ENCODE peak calls at places on chromosomes 16 and 17, in four cellular contexts. E, O, J and W are unnamed samples.

GRCh38 chr16:76897816-76898215 is 293.2 kb upstream of the MON1B start:
- DNase-seq in J (no peak), E (no peak), O (no peak), W (no peak)

GRCh38 chr16:89037261-89038152 is 56.1 kb upstream of the ACSF3 start:
- DNase-seq in J (no peak), E (no peak), O (peak), W (no peak)

GRCh38 chr16:67157892-67158635 is 1.6 kb downstream of the TRADD start:
- DNase-seq in J (no peak), E (no peak), O (peak), W (no peak)

GRCh38 chr17:80904036-80904435 is 87.6 kb upstream of the CHMP6 start:
- DNase-seq in J (no peak), O (no peak), E (no peak), W (no peak)

GRCh38 chr17:29078183-29079045 is 35.5 kb downstream of the PIPOX start:
- DNase-seq in O (no peak), E (no peak), J (no peak), W (no peak)

GRCh38 chr16:66705790-66706505 is 9.4 kb upstream of the CMTM4 start:
- DNase-seq in O (no peak), E (peak), J (no peak), W (no peak)

GRCh38 chr16:624522-625401 is 6.0 kb upstream of the WFIKKN1 start:
- DNase-seq in E (no peak), O (no peak), J (no peak), W (no peak)

GRCh38 chr17:69064476-69064875 is 3.7 kb upstream of the ABCA9 start:
- DNase-seq in J (no peak), E (no peak), O (no peak), W (no peak)

GRCh38 chr17:41494524-41494923 is 4.8 kb upstream of the KRT36 start:
- DNase-seq in E (no peak), O (no peak), J (no peak), W (no peak)

GRCh38 chr17:21177401-21177800 is 36.6 kb downstream of the TMEM11 start:
- DNase-seq in O (no peak), E (peak), J (no peak), W (no peak)

GRCh38 chr16:995087-995486 is 13.5 kb downstream of the SOX8 start:
- DNase-seq in E (no peak), J (no peak), O (no peak), W (no peak)

GRCh38 chr17:78318407-78318806 is 41.5 kb downstream of the SOCS3 start:
- DNase-seq in J (no peak), O (no peak), E (no peak), W (no peak)

GRCh38 chr17:61389670-61390478 is 9.8 kb upstream of the TBX2 start:
- DNase-seq in E (no peak), O (peak), J (no peak), W (no peak)

GRCh38 chr17:42163113-42163512 is 8.3 kb upstream of the RAB5C start:
- DNase-seq in E (no peak), J (no peak), O (peak), W (no peak)

GRCh38 chr16:67943619-67944503 is at the start of gene LCAT:
- DNase-seq in O (no peak), J (no peak), E (peak), W (peak)

GRCh38 chr17:80862341-80862969 is 129.2 kb upstream of the CHMP6 start:
- DNase-seq in O (no peak), E (no peak), J (no peak), W (no peak)

GRCh38 chr17:32772453-32773025 is 104.4 kb downstream of the MYO1D start:
- DNase-seq in J (no peak), E (no peak), O (peak), W (no peak)

GRCh38 chr17:378068-378467 is 25.5 kb upstream of the RPH3AL start:
- DNase-seq in J (no peak), O (no peak), E (peak), W (no peak)

GRCh38 chr16:88703486-88704309 is 2.5 kb downstream of the RNF166 start:
- DNase-seq in O (peak), E (no peak), J (no peak), W (no peak)

GRCh38 chr17:2704031-2704889 is 7.3 kb downstream of the CLUH start:
- DNase-seq in E (peak), J (no peak), O (no peak), W (no peak)

GRCh38 chr17:37833237-37833859 is 88.5 kb upstream of the HNF1B start:
- DNase-seq in O (peak), E (no peak), J (no peak), W (peak)

GRCh38 chr17:55110521-55110920 is 142.0 kb downstream of the STXBP4 start:
- DNase-seq in J (no peak), O (no peak), E (no peak), W (no peak)

GRCh38 chr17:74972973-74973328 is 392 bp upstream of the HID1 start:
- DNase-seq in J (no peak), O (no peak), E (no peak), W (no peak)

GRCh38 chr16:67177743-67178699 is 5.7 kb downstream of the MATCAP1 start:
- DNase-seq in J (no peak), O (peak), E (peak), W (no peak)

GRCh38 chr17:49798182-49798581 is 9.7 kb downstream of the KAT7 start:
- DNase-seq in J (no peak), E (no peak), O (no peak), W (no peak)

GRCh38 chr17:82685291-82685690 is 13.2 kb downstream of the RAB40B start:
- DNase-seq in O (no peak), J (no peak), E (no peak), W (no peak)

GRCh38 chr17:72974605-72975232 is 117.8 kb downstream of the SLC39A11 start:
- DNase-seq in J (no peak), E (no peak), O (no peak), W (no peak)

GRCh38 chr17:6596941-6597340 is 40.6 kb upstream of the PITPNM3 start:
- DNase-seq in J (no peak), O (no peak), E (no peak), W (no peak)

GRCh38 chr17:56593073-56593740 is at the start of gene NOG:
- DNase-seq in E (peak), O (no peak), J (no peak), W (no peak)
- TF ChIP-seq CTCF in E (no peak), O (no peak), J (no peak), W (no peak)

GRCh38 chr16:56824335-56824734 is 40.7 kb upstream of the SLC12A3 start:
- DNase-seq in J (no peak), E (no peak), O (no peak), W (no peak)
- TF ChIP-seq CTCF in J (peak), E (no peak), O (no peak), W (no peak)

DNA sequence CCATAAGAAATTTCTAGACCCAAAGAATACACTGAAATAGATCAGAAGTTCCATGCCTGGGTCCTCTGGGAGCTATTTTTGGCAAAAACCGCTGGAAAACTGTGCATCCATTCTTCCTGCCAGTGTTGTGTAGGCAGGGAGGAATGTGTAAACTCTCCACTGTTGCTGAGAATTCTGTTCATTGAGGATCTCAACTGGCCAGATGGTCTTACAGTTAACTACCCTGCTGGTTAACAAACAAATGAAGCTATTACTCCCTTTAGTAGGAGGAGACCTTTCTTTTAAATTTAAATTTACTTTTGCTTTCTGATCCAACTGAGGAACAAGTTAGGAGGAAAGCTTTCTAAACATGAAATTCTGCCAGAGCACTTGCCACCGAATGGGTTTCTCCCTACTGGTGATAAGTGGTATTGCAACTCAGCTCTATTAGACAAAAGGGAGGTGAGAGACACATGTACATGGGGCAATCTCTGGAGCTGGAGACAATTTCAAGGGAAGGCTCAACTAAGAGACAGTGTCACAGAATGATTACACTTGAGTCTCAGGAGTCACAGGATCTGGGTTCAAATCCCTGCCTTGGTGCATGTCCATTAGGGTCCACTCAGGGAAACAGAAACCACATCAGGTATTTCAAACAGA is 37.6 kb downstream of the SOCS1 start:
- DNase-seq in E (no peak), J (no peak), O (no peak), W (no peak)
- TF ChIP-seq CTCF in E (peak), J (peak), O (peak), W (peak)

GRCh38 chr16:85637808-85638186 is 24.7 kb downstream of the GSE1 start:
- DNase-seq in J (no peak), E (no peak), O (no peak), W (no peak)
- TF ChIP-seq CTCF in J (no peak), E (no peak), O (no peak), W (no peak)

DNA sequence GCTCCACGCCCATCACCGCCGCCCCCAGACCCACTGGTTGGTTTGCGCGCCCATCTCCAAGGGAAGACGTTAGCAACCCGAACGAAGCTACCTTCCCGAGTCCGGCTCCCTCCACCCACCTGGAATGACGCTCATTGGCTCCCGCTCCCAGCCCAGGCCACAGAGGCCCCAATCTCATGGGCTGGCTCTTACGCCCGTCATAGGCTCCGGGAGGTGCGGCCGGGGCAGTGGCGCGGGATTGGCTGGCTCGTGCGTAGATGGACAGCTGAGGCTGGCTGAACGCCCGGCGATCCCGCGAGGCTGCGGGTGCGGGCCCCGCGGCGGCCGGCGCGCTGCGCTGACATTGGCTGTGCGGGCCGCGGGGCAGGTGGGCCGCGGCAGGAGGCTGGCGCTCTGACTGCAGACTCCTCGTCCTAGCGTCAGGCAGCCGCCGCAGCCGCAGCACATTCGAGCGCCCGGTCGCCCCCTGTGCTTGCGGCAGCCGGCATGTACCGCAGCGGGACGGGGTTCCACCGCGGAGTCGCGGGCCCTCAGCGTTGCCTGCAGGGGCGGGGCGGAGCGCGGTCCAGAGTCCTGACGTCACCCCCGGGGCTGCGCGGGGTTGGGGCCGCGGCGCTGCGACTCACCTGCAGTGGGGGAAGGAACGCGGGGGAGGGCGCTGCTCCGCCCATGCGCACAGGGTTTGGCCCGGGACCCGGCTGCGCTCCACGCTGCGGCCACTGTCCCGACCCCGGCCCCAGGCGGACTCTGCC is 453 bp upstream of the MYH10 start:
- DNase-seq in O (peak), J (peak), E (peak), W (peak)
- TF ChIP-seq CTCF in O (peak), J (peak), E (no peak), W (peak)

DNA sequence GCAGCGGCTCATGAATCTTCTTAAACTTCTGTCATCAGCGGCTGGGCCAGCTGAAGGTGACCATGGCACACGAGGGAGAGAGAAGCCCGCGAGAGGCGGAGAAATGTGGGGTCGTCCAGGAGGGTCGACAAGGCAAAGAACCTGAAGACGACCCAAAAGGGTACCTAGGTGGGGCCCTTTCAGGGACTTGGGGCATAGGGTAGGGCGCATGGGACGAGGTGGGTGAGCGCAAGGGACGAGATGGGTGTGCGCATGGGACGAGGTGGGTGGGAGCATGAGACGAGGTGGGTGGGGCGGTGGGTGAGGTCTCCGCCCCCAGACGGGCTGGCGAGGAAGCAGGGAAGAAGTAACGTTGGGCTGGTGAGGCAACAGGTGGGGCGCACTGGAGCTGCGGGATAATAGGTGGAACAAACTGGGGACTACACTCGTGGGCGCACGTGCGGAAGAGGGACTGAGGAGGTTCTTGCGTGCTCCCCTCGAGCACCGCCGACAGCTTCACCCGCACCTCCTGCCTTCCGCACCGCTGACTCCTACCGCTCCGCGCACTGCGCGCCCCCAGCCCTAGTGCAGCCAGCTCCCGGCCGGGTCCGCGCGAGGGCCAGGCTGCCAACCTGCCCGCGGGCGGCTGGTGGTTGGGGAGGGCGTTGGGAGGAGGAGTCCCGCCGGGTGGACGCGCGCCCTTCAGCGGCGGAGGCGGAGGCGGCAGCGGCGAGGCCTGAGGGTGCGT is 23.2 kb upstream of the CRYM start:
- DNase-seq in E (peak), J (no peak), O (peak), W (no peak)
- TF ChIP-seq CTCF in E (peak), J (peak), O (peak), W (no peak)

GRCh38 chr16:3612510-3613466 is 1.4 kb upstream of the SLX4 start:
- DNase-seq in O (no peak), J (no peak), E (no peak), W (no peak)

GRCh38 chr16:3609895-3610697 is 1.3 kb downstream of the SLX4 start:
- DNase-seq in J (no peak), E (no peak), O (peak), W (no peak)

GRCh38 chr16:3610698-3611144 is 685 bp downstream of the SLX4 start:
- DNase-seq in O (peak), J (no peak), E (no peak), W (no peak)

GRCh38 chr16:3608069-3608468 is 3.3 kb downstream of the SLX4 start:
- DNase-seq in J (no peak), E (no peak), O (peak), W (no peak)

GRCh38 chr16:3611145-3611977 is at the start of gene SLX4:
- DNase-seq in J (peak), O (peak), E (peak), W (peak)
- TF ChIP-seq CTCF in J (no peak), O (no peak), E (no peak), W (no peak)

DNA sequence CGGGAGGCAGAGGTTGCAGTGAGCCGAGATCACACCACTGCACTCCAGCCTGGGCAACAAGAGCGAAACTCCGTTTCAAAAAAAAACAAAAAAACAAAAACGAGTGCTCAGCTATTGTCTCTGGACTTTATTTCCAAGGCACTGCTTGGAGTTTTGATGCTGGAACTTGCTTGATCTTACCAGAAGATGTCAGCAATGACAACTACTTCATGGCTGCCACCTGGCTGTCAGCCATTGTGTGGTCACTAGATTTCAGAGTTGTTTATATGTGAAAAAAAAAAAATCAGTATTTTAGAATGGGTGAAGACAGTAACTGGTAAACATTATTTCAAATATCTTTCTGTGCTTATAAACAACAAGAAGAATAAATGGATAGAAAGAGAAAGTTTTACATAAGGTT is 26.3 kb upstream of the OR4D1 start:
- DNase-seq in E (no peak), O (peak), J (no peak), W (no peak)
- TF ChIP-seq CTCF in E (no peak), O (peak), J (peak), W (no peak)

GRCh38 chr17:13355054-13355453 is 246.7 kb downstream of the HS3ST3A1 start:
- DNase-seq in J (no peak), E (no peak), O (no peak), W (no peak)
- TF ChIP-seq CTCF in J (no peak), E (no peak), O (no peak), W (no peak)